ENCODE peak calls at places on chromosomes 6 and 20, in seven cellular contexts. V is dorsolateral prefrontal cortex, N is right lobe of liver, E is caudate nucleus, R is uterus, W is cardiac muscle cell, H is endodermal cell. A is an unnamed sample.

GRCh38 chr6:165849539-165850430 is 186.7 kb upstream of the PDE10A start:
- DNase-seq in H (peak; percentile 61), N (no peak), R (peak; percentile 50), E (no peak), W (no peak), V (no peak), A (no peak)

GRCh38 chr6:16591681-16592549 is 169.3 kb downstream of the ATXN1 start:
- DNase-seq in R (no peak), V (peak; percentile 52), E (no peak), W (no peak), H (no peak), N (no peak), A (no peak)

GRCh38 chr20:31979713-31980426 is 11.9 kb downstream of the XKR7 start:
- DNase-seq in V (no peak), W (no peak), R (no peak), N (no peak), H (no peak), E (no peak), A (no peak)

GRCh38 chr20:53013847-53014246 is 41.7 kb downstream of the TSHZ2 start:
- DNase-seq in V (no peak), H (no peak), E (no peak), W (no peak), N (no peak), R (no peak), A (no peak)

GRCh38 chr6:4581468-4582420 is 194.5 kb upstream of the CDYL start:
- DNase-seq in R (no peak), H (peak; percentile 57), W (peak; percentile 13), E (no peak), V (no peak), N (no peak), A (no peak)

GRCh38 chr6:26445934-26446667 is 5.8 kb downstream of the BTN3A3 start:
- DNase-seq in V (no peak), W (no peak), N (no peak), E (no peak), H (no peak), R (no peak), A (no peak)

GRCh38 chr20:17681741-17682102 is 320 bp downstream of the RRBP1 start:
- DNase-seq in N (no peak), H (no peak), R (no peak), V (no peak), E (no peak), W (no peak), A (no peak)

GRCh38 chr6:28710466-28711191 is 184.9 kb downstream of the GPX5 start:
- DNase-seq in N (no peak), E (no peak), R (no peak), H (peak; percentile 89), V (no peak), W (no peak), A (no peak)

GRCh38 chr6:88982720-88983119 is 19.3 kb upstream of the RNGTT start:
- DNase-seq in W (peak; percentile 63), H (no peak), R (peak; percentile 57), E (no peak), N (no peak), V (no peak), A (no peak)

GRCh38 chr6:108521616-108522107 is 39.1 kb upstream of the FOXO3 start:
- DNase-seq in H (no peak), N (no peak), E (no peak), R (no peak), W (no peak), V (no peak), A (no peak)

GRCh38 chr6:149468179-149468578 is 16.6 kb downstream of the ZC3H12D start:
- DNase-seq in R (no peak), H (no peak), E (no peak), W (no peak), N (no peak), V (no peak), A (no peak)

GRCh38 chr20:46757754-46758678 is 48.6 kb downstream of the SLC2A10 start:
- DNase-seq in N (peak; percentile 39), R (peak; percentile 55), V (peak; percentile 47), E (no peak), H (peak; percentile 85), W (peak; percentile 71), A (peak; percentile 21)

GRCh38 chr6:79984261-79984660 is 20.2 kb upstream of the TTK start:
- DNase-seq in N (no peak), V (no peak), H (peak; percentile 69), R (no peak), W (no peak), E (no peak), A (no peak)

GRCh38 chr6:116883005-116883404 is 6.0 kb downstream of the RFX6 start:
- DNase-seq in E (no peak), N (no peak), R (no peak), H (no peak), V (no peak), W (no peak), A (no peak)

GRCh38 chr20:1827974-1828785 is 67.0 kb upstream of the SIRPA start:
- DNase-seq in H (no peak), V (peak; percentile 95), R (no peak), E (peak; percentile 94), W (no peak), N (peak; percentile 81), A (peak; percentile 95)

GRCh38 chr6:169858935-169859351 is 107.5 kb downstream of the ERMARD start:
- DNase-seq in E (no peak), V (no peak), R (no peak), W (no peak), H (peak; percentile 31), N (no peak), A (no peak)

GRCh38 chr6:46651006-46651405 is 1.6 kb downstream of the CYP39A1 start:
- DNase-seq in E (no peak), N (no peak), R (no peak), V (no peak), W (no peak), H (no peak), A (no peak)

GRCh38 chr6:26311385-26312095 is 53.5 kb upstream of the BTN3A2 start:
- DNase-seq in E (peak; percentile 5), W (no peak), R (peak; percentile 38), V (no peak), H (peak; percentile 82), N (no peak), A (no peak)

GRCh38 chr6:786946-787763 is 94.2 kb upstream of the EXOC2 start:
- DNase-seq in R (no peak), N (no peak), E (no peak), W (peak; percentile 34), V (no peak), H (peak; percentile 69), A (no peak)

GRCh38 chr6:161273356-161273751 is 507 bp downstream of the AGPAT4 start:
- DNase-seq in V (no peak), N (no peak), E (no peak), H (no peak), R (no peak), W (no peak), A (peak; percentile 54)

GRCh38 chr20:63702751-63703470 is 4.9 kb downstream of the ARFRP1 start:
- DNase-seq in W (no peak), V (no peak), H (no peak), R (no peak), E (no peak), N (peak; percentile 26), A (no peak)

GRCh38 chr6:113732384-113732966 is 124.7 kb upstream of the MARCKS start:
- DNase-seq in N (no peak), E (peak; percentile 44), W (peak; percentile 50), R (peak; percentile 20), H (no peak), V (peak; percentile 59), A (peak; percentile 10)

GRCh38 chr6:131269565-131270391 is 134.5 kb downstream of the AKAP7 start:
- DNase-seq in V (no peak), N (no peak), R (no peak), E (no peak), H (no peak), W (no peak), A (no peak)

GRCh38 chr20:47152078-47152477 is 204.4 kb downstream of the ZMYND8 start:
- DNase-seq in V (no peak), R (no peak), E (no peak), W (no peak), H (no peak), N (no peak), A (no peak)

GRCh38 chr20:34570859-34571306 is 12.4 kb downstream of the MAP1LC3A start:
- DNase-seq in W (peak; percentile 37), N (no peak), E (no peak), V (no peak), R (no peak), H (peak; percentile 44), A (no peak)

DNA sequence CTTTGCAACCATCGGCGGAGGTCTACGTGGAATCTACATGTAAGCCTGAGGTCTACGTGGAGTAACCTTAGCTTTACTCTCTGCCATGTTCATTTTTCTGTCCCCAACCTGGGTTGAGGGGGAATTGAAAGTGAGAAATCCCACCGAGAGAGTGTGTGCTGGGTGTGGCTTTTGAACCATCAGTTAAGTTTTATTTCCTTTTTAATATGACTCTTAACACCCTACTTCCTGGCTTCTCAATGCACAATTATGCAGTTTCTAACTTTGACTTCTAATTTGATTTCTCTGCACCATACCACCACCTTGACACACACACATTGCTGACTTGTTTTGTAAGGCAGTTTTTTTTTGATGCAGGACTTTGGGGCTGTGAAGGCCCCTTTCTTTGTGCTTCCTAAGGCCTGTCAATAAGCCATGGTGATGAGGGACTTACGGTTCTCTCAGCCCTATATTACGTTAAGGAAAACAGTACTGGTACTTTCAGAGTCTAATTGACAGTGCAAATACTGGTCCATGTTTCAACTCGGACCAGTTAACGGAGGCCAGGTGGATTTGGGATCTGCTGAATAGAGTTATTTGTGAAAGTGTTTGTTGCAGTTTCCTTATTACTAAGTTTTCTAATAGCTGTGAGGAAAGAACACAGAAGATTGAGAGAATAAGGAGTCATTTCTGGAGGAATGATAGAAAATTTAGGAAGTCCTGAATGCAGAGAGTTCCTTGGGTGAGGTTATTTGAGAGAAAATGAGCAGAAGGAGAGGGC is 206.5 kb downstream of the JARID2 start:
- DNase-seq in V (no peak), E (no peak), N (no peak), R (no peak), W (no peak), H (no peak), A (no peak)
- H3K27ac ChIP-seq in V (peak overlapping the region; percentile 63), E (no peak overlapping the region), N (no peak overlapping the region), R (no peak overlapping the region), W (no peak overlapping the region), H (no peak overlapping the region), A (no peak overlapping the region)

GRCh38 chr6:158787395-158787794 is 31.8 kb downstream of the EZR start:
- DNase-seq in H (peak; percentile 35), E (no peak), N (no peak), W (no peak), R (no peak), V (no peak), A (no peak)
- H3K27ac ChIP-seq in H (no peak overlapping the region), E (no peak overlapping the region), N (no peak overlapping the region), W (peak overlapping the region; percentile 26), R (no peak overlapping the region), V (no peak overlapping the region), A (no peak overlapping the region)

GRCh38 chr6:36556281-36556680 is 9.0 kb upstream of the STK38 start:
- DNase-seq in W (no peak), N (no peak), R (no peak), H (no peak), V (no peak), E (no peak), A (no peak)
- H3K27ac ChIP-seq in W (no peak overlapping the region), N (no peak overlapping the region), R (no peak overlapping the region), H (no peak overlapping the region), V (no peak overlapping the region), E (no peak overlapping the region), A (no peak overlapping the region)

DNA sequence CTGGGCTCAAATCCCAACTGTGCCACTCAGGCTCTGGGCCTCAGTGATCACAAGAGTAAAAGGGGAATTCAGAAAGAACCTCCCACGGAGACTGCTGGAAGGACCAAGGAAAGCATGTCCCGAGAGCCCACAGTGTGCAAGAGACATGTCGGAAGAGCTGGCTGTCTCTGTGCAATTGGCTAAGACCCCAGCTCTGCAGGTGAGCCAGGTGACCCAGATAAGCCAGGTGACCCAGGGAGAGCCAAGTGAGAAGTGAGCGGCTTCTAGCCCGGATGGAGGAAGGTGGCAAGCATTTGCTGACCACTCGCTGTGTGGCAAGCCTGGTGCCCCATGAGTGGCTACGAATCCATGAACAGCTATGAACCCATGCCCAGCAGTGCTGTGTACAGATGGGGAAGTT is 59.1 kb downstream of the RIPOR3 start:
- DNase-seq in N (no peak), H (no peak), V (no peak), R (no peak), E (no peak), W (no peak), A (no peak)
- H3K27ac ChIP-seq in N (no peak overlapping the region), H (no peak overlapping the region), V (no peak overlapping the region), R (no peak overlapping the region), E (no peak overlapping the region), W (no peak overlapping the region), A (no peak overlapping the region)

A was measured in substantia nigra.